ENCODE peak calls at places on chromosomes 2 and 18, in four cellular contexts. W is hepatocyte, I is neural progenitor cell, L is A549. V is an unnamed sample.

GRCh38 chr2:161250864-161251436 is 57.3 kb upstream of the PSMD14 start:
- DNase-seq in I (peak), W (peak), L (peak), V (peak)

GRCh38 chr2:9136997-9137819 is 69.4 kb upstream of the ASAP2 start:
- DNase-seq in L (no peak), W (peak), I (no peak), V (no peak)

GRCh38 chr2:181786371-181787228 is 104.9 kb upstream of the ITPRID2 start:
- DNase-seq in L (no peak), I (no peak), W (no peak), V (no peak)

GRCh38 chr18:62498616-62499262 is 24.1 kb upstream of the ZCCHC2 start:
- DNase-seq in W (no peak), I (no peak), L (no peak), V (no peak)

GRCh38 chr2:12552092-12552491 is 164.6 kb upstream of the TRIB2 start:
- DNase-seq in I (no peak), W (no peak), L (no peak), V (no peak)

GRCh38 chr2:120832296-120833070 is 96.8 kb downstream of the GLI2 start:
- DNase-seq in I (no peak), L (no peak), W (no peak), V (no peak)

GRCh38 chr2:130822766-130823165 is 13.9 kb upstream of the ARHGEF4 start:
- DNase-seq in W (no peak), L (no peak), I (no peak), V (no peak)

GRCh38 chr2:55051026-55051866 is 995 bp upstream of the RTN4 start:
- DNase-seq in W (peak), I (peak), L (peak), V (peak)

GRCh38 chr18:3624818-3625716 is 175.1 kb downstream of the TGIF1 start:
- DNase-seq in W (peak), I (no peak), L (peak), V (peak)

GRCh38 chr2:96869281-96869823 is 528 bp downstream of the SEMA4C start:
- DNase-seq in I (peak), L (no peak), W (peak), V (peak)

GRCh38 chr2:169091761-169092523 is 22.6 kb downstream of the DHRS9 start:
- DNase-seq in I (no peak), W (no peak), L (no peak), V (peak)

GRCh38 chr2:202848813-202849212 is 22.8 kb downstream of the ICA1L start:
- DNase-seq in W (no peak), L (no peak), I (no peak), V (no peak)

GRCh38 chr2:26346454-26347053 is at the start of gene ADGRF3:
- DNase-seq in I (peak), W (peak), L (no peak), V (peak)

GRCh38 chr2:242088471-242089212 is 219.1 kb downstream of the RTP5 start:
- DNase-seq in L (peak), W (peak), I (peak), V (peak)

GRCh38 chr18:75209129-75209951 is at the start of gene PTGR3:
- DNase-seq in L (peak), I (peak), W (peak), V (peak)

GRCh38 chr2:212177724-212178123 is 360.9 kb downstream of the ERBB4 start:
- DNase-seq in W (no peak), L (no peak), I (peak), V (no peak)

GRCh38 chr2:9991829-9992273 is 40.4 kb downstream of the GRHL1 start:
- DNase-seq in W (no peak), I (no peak), L (no peak), V (no peak)

GRCh38 chr2:228446732-228447131 is 265.2 kb upstream of the SPHKAP start:
- DNase-seq in L (no peak), I (no peak), W (no peak), V (no peak)

GRCh38 chr2:21281876-21282514 is 158.2 kb downstream of the TDRD15 start:
- DNase-seq in W (no peak), L (no peak), I (no peak), V (no peak)
- TF ChIP-seq CTCF in W (no peak), L (no peak), I (no peak), V (no peak)

GRCh38 chr2:237739101-237739500 is 59.5 kb upstream of the RBM44 start:
- DNase-seq in L (no peak), I (no peak), W (no peak), V (no peak)
- H3K4me3 ChIP-seq in L (no peak), I (no peak), W (no peak), V (no peak)

GRCh38 chr2:113282747-113283533 is 4.2 kb upstream of the PAX8 start:
- DNase-seq in W (peak), L (peak), I (peak), V (peak)

GRCh38 chr2:113285816-113286215 is 7.1 kb upstream of the PAX8 start:
- DNase-seq in I (no peak), W (no peak), L (no peak), V (no peak)

GRCh38 chr2:113284481-113284880 is 5.8 kb upstream of the PAX8 start:
- DNase-seq in I (no peak), L (no peak), W (no peak), V (peak)

GRCh38 chr2:113281920-113282746 is 3.4 kb upstream of the PAX8 start:
- DNase-seq in W (no peak), L (no peak), I (no peak), V (peak)

DNA sequence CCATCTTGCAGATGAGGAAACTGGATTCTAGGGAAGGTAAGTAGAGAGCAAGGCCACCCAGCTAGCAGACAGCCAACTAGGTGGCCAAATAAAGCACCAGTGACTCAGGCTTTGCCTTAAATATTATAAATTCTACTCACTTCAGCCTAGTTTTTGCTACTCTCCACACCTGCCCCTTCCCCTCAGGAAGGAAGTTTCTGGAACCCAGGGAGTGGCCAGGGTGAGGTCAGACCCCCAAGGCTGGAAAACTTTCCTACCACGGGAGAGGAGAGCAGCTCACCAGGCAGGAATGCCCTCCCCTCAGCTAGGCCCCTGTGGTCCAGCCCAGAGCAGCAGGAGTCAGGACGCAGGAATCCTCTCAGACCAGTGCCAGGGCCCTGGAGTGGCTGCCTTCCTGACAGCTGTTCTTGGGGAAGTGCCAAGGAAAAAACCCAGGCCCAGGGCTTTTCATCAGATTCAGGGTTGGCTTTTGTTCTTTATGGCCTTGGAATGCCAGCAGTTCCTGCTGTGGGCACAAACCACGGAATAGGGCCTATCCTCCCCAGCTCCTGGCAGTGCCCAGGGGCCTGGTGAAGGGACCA is 5.1 kb upstream of the PAX8 start:
- DNase-seq in W (peak), I (no peak), L (peak), V (peak)
- H3K4me2 ChIP-seq in W (no peak), I (no peak), L (peak), V (peak)

GRCh38 chr2:218957685-218958084 is 1.8 kb upstream of the CDK5R2 start:
- DNase-seq in I (no peak), W (no peak), L (no peak), V (no peak)

GRCh38 chr2:218956039-218956438 is 3.4 kb upstream of the CDK5R2 start:
- DNase-seq in I (no peak), W (no peak), L (no peak), V (no peak)

GRCh38 chr2:218954541-218955300 is 4.7 kb upstream of the CDK5R2 start:
- DNase-seq in L (no peak), I (no peak), W (no peak), V (no peak)

GRCh38 chr2:218952160-218952559 is 7.3 kb upstream of the CDK5R2 start:
- DNase-seq in L (no peak), I (no peak), W (no peak), V (no peak)

DNA sequence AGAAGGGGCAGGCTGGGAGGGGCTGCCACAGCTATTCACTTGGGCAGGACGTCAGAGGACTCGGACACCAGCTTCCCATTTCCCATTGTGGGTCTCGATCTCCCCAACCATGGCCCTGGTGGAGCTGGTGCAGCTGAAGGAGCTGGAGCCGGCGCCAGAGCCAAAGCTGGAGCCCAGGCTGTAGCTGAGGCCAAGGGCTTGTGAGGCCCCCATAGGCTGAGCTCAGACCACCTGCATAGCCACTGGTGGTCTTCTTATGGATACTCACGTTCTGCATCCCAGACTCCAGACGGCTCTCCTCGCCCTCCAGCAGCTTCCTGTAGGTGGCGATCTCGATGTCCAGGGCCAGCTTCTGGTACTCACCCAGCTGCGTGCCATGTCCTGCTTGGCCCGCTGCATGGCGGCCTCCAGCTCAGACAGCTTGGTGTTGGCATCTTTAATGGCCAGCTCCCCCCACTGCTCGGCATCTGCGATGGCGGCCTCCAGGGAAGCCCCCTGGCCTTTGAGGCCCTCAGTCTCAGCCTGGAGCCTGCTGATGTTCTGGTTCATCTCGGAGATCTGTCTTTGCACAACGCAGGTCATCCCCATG is 6.0 kb upstream of the CDK5R2 start:
- DNase-seq in W (no peak), L (no peak), I (peak), V (no peak)
- TF ChIP-seq CTCF in W (no peak), L (no peak), I (peak), V (no peak)

GRCh38 chr2:6977095-6977777 is 60.0 kb downstream of the RNF144A start:
- DNase-seq in I (no peak), L (no peak), W (peak), V (no peak)
- H3K4me3 ChIP-seq in I (no peak), L (no peak), W (no peak), V (no peak)

DNA sequence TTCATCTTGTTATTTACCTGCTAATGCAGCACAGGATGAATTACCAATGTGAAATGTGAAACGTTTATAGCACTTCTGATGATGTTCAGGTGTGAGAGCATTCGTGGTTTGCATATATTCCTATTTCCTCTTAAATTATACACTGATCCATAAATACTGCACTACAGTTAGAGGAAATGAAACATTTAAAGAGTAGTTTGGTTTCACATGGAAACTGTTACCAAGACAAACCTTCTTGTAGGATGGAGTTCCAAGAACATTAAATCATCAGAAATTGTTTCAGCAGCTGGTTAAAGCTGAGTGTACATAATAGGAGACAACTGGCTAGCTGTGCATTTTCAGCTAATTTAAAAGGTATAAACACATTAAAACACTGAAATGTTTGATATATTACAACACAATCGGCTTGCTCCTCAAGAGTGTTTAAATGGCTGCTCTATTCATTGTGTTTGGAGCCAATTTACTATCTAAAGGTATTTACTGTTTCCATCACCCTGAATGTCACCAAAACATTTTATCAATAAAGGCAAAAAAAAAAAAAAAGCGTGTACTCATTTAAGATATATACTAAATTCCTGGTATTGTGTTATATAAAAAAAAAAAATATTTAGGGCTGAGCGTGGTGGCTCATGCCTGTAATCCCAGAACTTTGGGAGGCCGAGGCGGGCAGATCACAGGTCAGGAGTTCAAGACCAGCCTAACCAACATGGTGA is 100.6 kb downstream of the DYM start:
- DNase-seq in I (no peak), L (no peak), W (no peak), V (peak)
- H3K4me2 ChIP-seq in I (no peak), L (no peak), W (no peak), V (no peak)

GRCh38 chr2:25300001-25300400 is 41.7 kb downstream of the DNMT3A start:
- DNase-seq in W (no peak), L (no peak), I (no peak), V (no peak)

GRCh38 chr2:25298776-25299431 is 42.8 kb downstream of the DNMT3A start:
- DNase-seq in L (no peak), I (no peak), W (no peak), V (no peak)

GRCh38 chr2:25294573-25295462 is 46.9 kb downstream of the DNMT3A start:
- DNase-seq in L (no peak), W (no peak), I (no peak), V (peak)

GRCh38 chr2:25295654-25296053 is 46.1 kb downstream of the DNMT3A start:
- DNase-seq in L (no peak), I (no peak), W (no peak), V (no peak)

DNA sequence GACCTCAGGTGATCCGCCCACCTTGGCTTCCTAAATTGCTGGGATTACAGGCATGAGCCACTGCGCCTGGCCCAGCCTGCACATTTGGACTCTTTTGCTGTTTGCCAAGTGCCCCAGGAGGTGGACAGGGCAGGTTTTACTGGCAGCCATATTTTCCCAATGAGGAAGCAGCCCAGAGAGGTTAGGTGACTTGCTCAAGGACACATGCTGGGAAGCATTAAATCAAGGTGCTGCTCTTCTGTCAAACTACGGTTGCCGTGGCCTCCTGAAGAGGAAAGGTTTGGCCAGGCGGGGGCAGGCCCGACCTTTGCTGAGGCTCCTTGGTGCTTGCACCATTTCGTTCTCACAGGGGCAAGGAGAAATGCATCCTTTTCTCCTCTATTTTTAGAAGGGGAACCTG is 44.0 kb downstream of the DNMT3A start:
- DNase-seq in W (no peak), L (no peak), I (no peak), V (no peak)
- TF ChIP-seq CTCF in W (no peak), L (no peak), I (peak), V (no peak)